ENCODE peak calls at places on chromosomes 13 and 19, in eight cellular contexts. F is lung, A is breast epithelium, R is tibial nerve, B is transverse colon, E is cardiac muscle cell, S is OCI-LY7, Q is Panc1. G is an unnamed sample.

GRCh38 chr19:31054430-31054829 is 294.8 kb downstream of the TSHZ3 start:
- DNase-seq in E (peak; percentile 78), B (peak; percentile 37), S (peak; percentile 21), A (no peak), R (no peak), F (no peak), Q (peak; percentile 17), G (peak; percentile 6)

GRCh38 chr13:106851251-106851650 is 283.3 kb upstream of the ARGLU1 start:
- DNase-seq in R (no peak), A (no peak), F (no peak), S (no peak), E (no peak), Q (no peak), B (no peak), G (no peak)

GRCh38 chr19:14368011-14368513 is 13.2 kb upstream of the ADGRE5 start:
- DNase-seq in F (no peak), A (no peak), Q (no peak), R (no peak), B (no peak), E (peak; percentile 21), S (peak; percentile 34), G (no peak)

GRCh38 chr13:80862466-80862865 is 521.5 kb upstream of the SPRY2 start:
- DNase-seq in S (no peak), B (no peak), E (peak; percentile 22), R (no peak), A (no peak), F (no peak), Q (no peak), G (no peak)

GRCh38 chr13:107203146-107203847 is 635.4 kb upstream of the ARGLU1 start:
- DNase-seq in A (no peak), S (peak; percentile 1), Q (no peak), E (peak; percentile 59), F (no peak), B (no peak), R (no peak), G (no peak)

GRCh38 chr19:47699360-47699917 is 13.8 kb upstream of the EHD2 start:
- DNase-seq in F (no peak), A (peak; percentile 68), S (peak; percentile 60), B (peak; percentile 52), Q (no peak), R (no peak), E (peak; percentile 47), G (no peak)

GRCh38 chr13:20955496-20955895 is 53.0 kb upstream of the XPO4 start:
- DNase-seq in A (no peak), E (no peak), B (no peak), R (no peak), Q (no peak), F (no peak), S (no peak), G (no peak)

GRCh38 chr13:70128098-70128497 is 19.8 kb upstream of the KLHL1 start:
- DNase-seq in A (no peak), E (no peak), Q (no peak), S (no peak), F (no peak), R (no peak), B (no peak), G (no peak)

GRCh38 chr13:100875392-100876043 is 200.9 kb upstream of the TMTC4 start:
- DNase-seq in F (no peak), E (peak; percentile 85), R (no peak), S (no peak), B (no peak), Q (no peak), A (no peak), G (no peak)

GRCh38 chr19:14149509-14149994 is 13.2 kb upstream of the ASF1B start:
- DNase-seq in B (peak; percentile 70), E (peak; percentile 82), Q (no peak), R (peak; percentile 59), A (peak; percentile 67), S (no peak), F (peak; percentile 51), G (no peak)

GRCh38 chr19:46717034-46717715 is at the start of gene PRKD2:
- DNase-seq in F (peak; percentile 93), B (peak; percentile 94), E (peak; percentile 87), A (peak; percentile 92), Q (no peak), R (peak; percentile 89), S (peak; percentile 85), G (no peak)

GRCh38 chr19:799076-799881 is 2.0 kb downstream of the PTBP1 start:
- DNase-seq in A (no peak), B (peak; percentile 37), Q (no peak), S (peak; percentile 33), R (no peak), F (no peak), E (peak; percentile 71), G (no peak)

GRCh38 chr13:84744203-84744602 is 861.9 kb upstream of the SLITRK1 start:
- DNase-seq in S (no peak), B (no peak), Q (no peak), R (no peak), E (no peak), A (no peak), F (no peak), G (no peak)

GRCh38 chr13:101919541-101920306 is 467.2 kb downstream of the ITGBL1 start:
- DNase-seq in Q (no peak), F (no peak), A (no peak), E (peak; percentile 11), B (no peak), S (no peak), R (no peak), G (no peak)

GRCh38 chr13:93227280-93227905 is 786 bp downstream of the GPC6 start:
- DNase-seq in S (no peak), R (no peak), F (no peak), Q (no peak), E (peak; percentile 70), B (peak; percentile 11), A (no peak), G (no peak)

GRCh38 chr13:71964491-71965108 is 97.6 kb upstream of the DACH1 start:
- DNase-seq in F (no peak), B (no peak), R (no peak), Q (no peak), S (no peak), A (no peak), E (no peak), G (no peak)

DNA sequence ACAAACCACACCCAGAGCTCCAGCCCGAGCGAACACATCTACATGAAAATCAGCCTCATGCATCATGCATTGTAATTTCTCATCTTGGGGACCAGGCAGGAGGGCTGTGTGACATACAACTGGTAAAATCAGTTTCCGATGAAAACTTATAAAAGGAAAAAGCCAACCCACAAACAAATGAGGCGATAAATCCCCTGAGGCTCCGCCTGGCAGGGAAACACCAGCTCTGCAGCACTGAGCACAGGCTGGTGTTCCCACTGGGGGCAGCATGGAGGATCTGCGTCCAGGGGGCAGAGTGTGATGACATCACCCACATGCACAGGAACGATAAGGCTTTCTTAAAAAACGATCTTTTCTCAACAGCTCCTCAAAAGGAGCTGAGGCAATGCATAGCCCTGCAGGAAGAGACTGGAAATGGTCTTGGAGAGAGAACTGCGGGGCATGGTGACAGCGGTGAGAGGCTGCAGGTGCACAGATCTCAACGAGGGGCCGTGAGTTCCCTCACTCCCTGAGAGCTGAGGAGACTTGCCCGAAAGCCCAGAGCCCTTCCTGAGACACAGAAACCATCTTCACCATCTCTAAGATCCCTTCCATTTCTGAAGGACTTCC is 24.6 kb downstream of the SH3GL1 start:
- DNase-seq in Q (no peak), A (no peak), F (no peak), S (peak; percentile 72), E (peak; percentile 86), B (peak; percentile 38), R (no peak), G (no peak)
- TF ChIP-seq CTCF in Q (no peak), A (no peak), F (no peak), S (peak; percentile 72), E (peak; percentile 51), B (peak; percentile 23), R (peak; percentile 23), G (peak; percentile 15)

GRCh38 chr19:53130506-53130905 is 2.2 kb downstream of the ZNF415 start:
- DNase-seq in B (no peak), F (no peak), E (no peak), A (no peak), S (no peak), Q (no peak), R (no peak), G (no peak)

GRCh38 chr19:53131732-53132131 is 978 bp downstream of the ZNF415 start:
- DNase-seq in R (no peak), A (no peak), Q (no peak), E (no peak), F (no peak), S (no peak), B (no peak), G (no peak)

GRCh38 chr19:53131085-53131484 is 1.6 kb downstream of the ZNF415 start:
- DNase-seq in S (no peak), B (no peak), F (no peak), A (no peak), E (no peak), Q (no peak), R (no peak), G (no peak)

GRCh38 chr19:53136432-53136831 is 3.7 kb upstream of the ZNF415 start:
- DNase-seq in E (no peak), F (no peak), S (no peak), R (no peak), Q (no peak), A (no peak), B (no peak), G (no peak)

GRCh38 chr19:53132231-53132991 is at the start of gene ZNF415:
- DNase-seq in R (peak; percentile 45), F (peak; percentile 72), E (peak; percentile 83), B (peak; percentile 79), Q (no peak), S (no peak), A (peak; percentile 82), G (peak; percentile 41)
- H3K4me3 ChIP-seq in R (peak within 1 kb of the TSS; percentile 61), F (peak within 1 kb of the TSS; percentile 71), E (peak within 1 kb of the TSS; percentile 80), B (peak within 1 kb of the TSS; percentile 56), Q (peak within 1 kb of the TSS; percentile 4), S (no peak within 1 kb of the TSS), A (peak within 1 kb of the TSS; percentile 82), G (peak within 1 kb of the TSS; percentile 88)

GRCh38 chr13:41973247-41973741 is 12.4 kb upstream of the VWA8 start:
- DNase-seq in F (no peak), S (no peak), Q (no peak), E (no peak), A (no peak), B (no peak), R (no peak), G (no peak)
- TF ChIP-seq CTCF in F (no peak), S (no peak), Q (no peak), E (peak; percentile 22), A (no peak), B (no peak), R (no peak), G (no peak)

DNA sequence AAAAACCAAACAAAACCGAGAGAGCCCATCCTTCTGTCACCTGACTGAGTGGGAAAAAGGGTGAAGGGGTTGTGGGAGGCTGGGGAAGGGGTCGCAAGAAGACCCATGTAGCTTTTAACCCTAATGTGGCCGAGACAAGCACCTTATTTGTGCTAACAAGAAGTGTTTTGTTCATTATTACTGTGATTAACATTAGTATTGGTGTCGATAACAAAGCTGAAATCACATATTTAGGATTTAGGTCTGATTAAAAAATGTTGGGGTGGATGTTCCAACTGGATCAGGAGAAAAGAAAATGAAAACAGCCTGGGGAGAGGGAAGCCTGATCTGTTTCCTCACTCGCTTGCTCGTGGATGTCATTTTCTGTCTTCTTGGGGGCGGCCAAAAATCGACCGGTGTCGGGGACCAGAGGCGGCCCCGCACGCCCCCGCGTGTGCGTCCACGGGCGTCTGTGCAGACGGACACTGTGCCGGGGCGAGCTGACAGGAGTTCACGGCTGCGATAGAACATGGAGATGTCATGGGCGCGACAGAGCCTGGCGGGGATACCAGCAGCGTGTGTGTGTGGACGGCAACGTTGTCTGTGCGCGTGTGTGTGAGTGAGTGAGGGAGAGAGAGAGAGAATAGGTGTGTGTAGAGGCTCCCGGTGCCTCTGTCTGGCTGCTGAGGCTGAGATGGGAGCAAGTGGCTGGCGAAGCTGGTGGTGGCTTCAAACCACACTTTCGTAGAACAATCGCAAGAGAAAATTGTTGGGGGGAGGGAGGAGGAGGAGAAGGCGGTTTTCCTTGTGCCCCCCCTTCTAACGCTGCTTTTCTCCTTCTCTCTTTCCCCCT is 29.1 kb downstream of the NFIX start:
- DNase-seq in A (no peak), F (no peak), Q (no peak), B (no peak), S (no peak), E (peak; percentile 41), R (no peak), G (no peak)
- H3K4me3 ChIP-seq in A (peak overlapping the region; percentile 53), F (peak overlapping the region; percentile 27), Q (peak overlapping the region; percentile 53), B (peak overlapping the region; percentile 32), S (no peak overlapping the region), E (no peak overlapping the region), R (peak overlapping the region; percentile 49), G (peak overlapping the region; percentile 60)

G was measured in LNCaP clone FGC.